ENCODE peak calls at places on chromosome 5, in nine cellular contexts. P, W, T, R, X, J, Y, S and Z are unnamed samples.

GRCh38 chr5:120053841-120054240 is 410.3 kb upstream of the PRR16 start:
- DNase-seq in Y (no peak), J (no peak), S (peak; percentile 21), P (no peak), X (no peak), T (no peak), W (peak; percentile 40), R (no peak), Z (no peak)

GRCh38 chr5:32021771-32022170 is 152.3 kb downstream of the GOLPH3 start:
- DNase-seq in Y (no peak), T (no peak), P (no peak), S (no peak), J (no peak), W (no peak), X (no peak), R (no peak), Z (peak; percentile 36)

GRCh38 chr5:175752826-175753535 is 95.1 kb downstream of the HRH2 start:
- DNase-seq in Y (no peak), J (no peak), X (no peak), W (no peak), P (no peak), T (no peak), R (no peak), S (no peak), Z (no peak)

GRCh38 chr5:120096413-120096812 is 367.7 kb upstream of the PRR16 start:
- DNase-seq in S (peak; percentile 7), P (no peak), T (no peak), R (no peak), X (no peak), Y (no peak), W (peak; percentile 58), J (no peak), Z (no peak)

GRCh38 chr5:142697356-142697807 is 11.5 kb upstream of the FGF1 start:
- DNase-seq in R (no peak), W (peak; percentile 82), J (no peak), S (no peak), T (no peak), X (peak; percentile 36), Y (no peak), P (peak; percentile 40), Z (no peak)

GRCh38 chr5:128904815-128905214 is 60.5 kb upstream of the SLC27A6 start:
- DNase-seq in X (no peak), T (no peak), Y (no peak), P (no peak), S (no peak), W (peak; percentile 42), J (no peak), R (no peak), Z (no peak)

GRCh38 chr5:137147346-137147745 is 351.8 kb downstream of the SPOCK1 start:
- DNase-seq in J (no peak), W (no peak), S (peak; percentile 12), R (no peak), T (no peak), Y (no peak), P (no peak), X (no peak), Z (no peak)

GRCh38 chr5:59864718-59865117 is 28.8 kb downstream of the PDE4D start:
- DNase-seq in Y (no peak), J (no peak), R (no peak), T (no peak), X (no peak), P (no peak), W (no peak), S (no peak), Z (no peak)

GRCh38 chr5:108521841-108522506 is 140.1 kb upstream of the FBXL17 start:
- DNase-seq in T (no peak), X (peak; percentile 41), Y (peak; percentile 13), P (no peak), R (peak; percentile 18), S (peak; percentile 59), J (no peak), W (peak; percentile 67), Z (peak; percentile 10)

GRCh38 chr5:148381906-148382305 is 1.9 kb upstream of the FBXO38 start:
- DNase-seq in Y (no peak), J (no peak), W (no peak), X (no peak), T (no peak), S (no peak), R (no peak), P (no peak), Z (no peak)

GRCh38 chr5:81631124-81631523 is 119.8 kb downstream of the SSBP2 start:
- DNase-seq in W (no peak), J (no peak), S (peak; percentile 91), R (no peak), T (peak; percentile 57), P (no peak), Y (no peak), X (no peak), Z (no peak)

GRCh38 chr5:60092671-60093422 is 199.3 kb upstream of the PDE4D start:
- DNase-seq in J (no peak), T (no peak), Y (no peak), X (no peak), R (peak; percentile 38), S (peak; percentile 2), P (no peak), W (peak; percentile 60), Z (no peak)

GRCh38 chr5:74316064-74316586 is 324.4 kb downstream of the ENC1 start:
- DNase-seq in R (peak; percentile 66), J (peak; percentile 58), P (no peak), W (peak; percentile 95), Y (no peak), S (peak; percentile 98), X (no peak), T (no peak), Z (no peak)